ENCODE peak calls at places on chromosome 16, in nine cellular contexts. Q is DMS79; Z is HS-27A; K is stimulated activated CD8-positive, alpha-beta memory T cell treated with anti-CD3 and anti-CD28 coated beads, Interleukin-2, amount 100 ng/mL, for 1 hour; M is GM03348; H is mucosa of descending colon; S is activated naive CD4-positive, alpha-beta T cell treated with anti-CD3 and anti-CD28 coated beads, Interleukin-2, amount 10 ng/mL, durations not matched to agents 7 days and 5 days; P is activated T-helper 1 cell treated with anti-CD3 and anti-CD28 coated beads, Interleukin-12 subunit alpha, Interleukin-12 subunit beta, Interleukin-2, Interleukin-4 antibody, amounts not matched to agents 30 ng/mL and 10 ng/mL and 1 ng/mL, durations not matched to agents 14 hours and 24 hours and 36 hours; W is NCI-H460. R is an unnamed sample.

GRCh38 chr16:55647798-55648197 is 8.0 kb upstream of the SLC6A2 start:
- DNase-seq in Q (no peak), Z (no peak), K (no peak), M (no peak), H (no peak), S (no peak), P (no peak), W (no peak), R (no peak)

GRCh38 chr16:3149630-3150345 is 15.0 kb downstream of the ZNF213 start:
- DNase-seq in Q (no peak), Z (no peak), K (no peak), M (peak; percentile 51), H (peak; percentile 87), S (peak; percentile 69), P (peak; percentile 31), W (peak; percentile 70), R (peak; percentile 87)

GRCh38 chr16:19911747-19912146 is 27.1 kb upstream of the GPRC5B start:
- DNase-seq in Q (no peak), Z (no peak), K (no peak), M (no peak), H (no peak), S (no peak), P (no peak), W (no peak), R (peak; percentile 15)

GRCh38 chr16:92431-93339 is 14.7 kb downstream of the MPG start:
- DNase-seq in Q (peak; percentile 94), Z (no peak), K (no peak), M (no peak), H (no peak), S (no peak), P (no peak), W (no peak), R (no peak)

GRCh38 chr16:50627419-50627818 is 53.7 kb downstream of the SNX20 start:
- DNase-seq in Q (no peak), Z (no peak), K (peak; percentile 12), M (no peak), H (peak; percentile 40), S (peak; percentile 68), P (peak; percentile 5), W (no peak), R (peak; percentile 39)

GRCh38 chr16:48607056-48607825 is 2.7 kb downstream of the N4BP1 start:
- DNase-seq in Q (no peak), Z (no peak), K (no peak), M (no peak), H (peak; percentile 62), S (no peak), P (no peak), W (no peak), R (no peak)

GRCh38 chr16:4706871-4707270 is 13.5 kb downstream of the NUDT16L1 start:
- DNase-seq in Q (no peak), Z (no peak), K (no peak), M (no peak), H (no peak), S (no peak), P (no peak), W (no peak), R (peak; percentile 43)

GRCh38 chr16:83970430-83970815 is 2.4 kb downstream of the NECAB2 start:
- DNase-seq in Q (no peak), Z (no peak), K (no peak), M (no peak), H (no peak), S (no peak), P (no peak), W (no peak), R (no peak)

GRCh38 chr16:22785552-22785951 is 28.4 kb upstream of the HS3ST2 start:
- DNase-seq in Q (no peak), Z (no peak), K (no peak), M (no peak), H (no peak), S (no peak), P (no peak), W (no peak), R (no peak)

GRCh38 chr16:64089697-64090096 is 1032.2 kb downstream of the CDH11 start:
- DNase-seq in Q (no peak), Z (peak; percentile 35), K (no peak), M (peak; percentile 9), H (peak; percentile 24), S (no peak), P (no peak), W (peak; percentile 54), R (no peak)

GRCh38 chr16:82769845-82770244 is 143.1 kb downstream of the CDH13 start:
- DNase-seq in Q (no peak), Z (no peak), K (no peak), M (no peak), H (no peak), S (no peak), P (no peak), W (no peak), R (no peak)

GRCh38 chr16:77064037-77064436 is 127.0 kb upstream of the MON1B start:
- DNase-seq in Q (no peak), Z (no peak), K (no peak), M (no peak), H (no peak), S (no peak), P (no peak), W (no peak), R (no peak)

GRCh38 chr16:84423416-84423837 is 55.1 kb downstream of the ATP2C2 start:
- DNase-seq in Q (no peak), Z (peak; percentile 14), K (no peak), M (peak; percentile 35), H (peak; percentile 40), S (no peak), P (no peak), W (peak; percentile 22), R (no peak)

GRCh38 chr16:69772560-69773254 is 10.6 kb downstream of the WWP2 start:
- DNase-seq in Q (no peak), Z (no peak), K (no peak), M (no peak), H (no peak), S (no peak), P (no peak), W (no peak), R (no peak)

R was measured in kidney.